ENCODE peak calls at places on chromosomes 11 and 22, in four cellular contexts. H is mesenchymal stem cell, I is mesendoderm, C is IMR-90. A is an unnamed sample.
A peak's percentile ranks its signal among the peaks of the same experiment; 100 is the strongest.

GRCh38 chr22:41532908-41533825 is 11.1 kb downstream of the POLR3H start:
- DNase-seq in H (peak; percentile 65), I (peak; percentile 82), C (peak; percentile 58), A (peak; percentile 50)

GRCh38 chr11:118705111-118705741 is 25.8 kb upstream of the TREH start:
- DNase-seq in I (no peak), C (no peak), H (no peak), A (no peak)

GRCh38 chr11:48062649-48063048 is 82.3 kb downstream of the PTPRJ start:
- DNase-seq in I (no peak), H (no peak), C (no peak), A (peak; percentile 79)

GRCh38 chr11:111098091-111098490 is 147.4 kb upstream of the POU2AF2 start:
- DNase-seq in H (no peak), I (no peak), C (no peak), A (no peak)

GRCh38 chr11:105392546-105392945 is 217.3 kb upstream of the GRIA4 start:
- DNase-seq in H (peak; percentile 13), C (peak; percentile 34), I (no peak), A (no peak)

GRCh38 chr11:117928818-117929567 is at the start of gene TMPRSS13:
- DNase-seq in C (no peak), I (peak; percentile 93), H (no peak), A (peak; percentile 90)

GRCh38 chr11:78795862-78796261 is 221.2 kb upstream of the NARS2 start:
- DNase-seq in I (no peak), C (no peak), H (no peak), A (no peak)

GRCh38 chr11:61516675-61517516 is 8.3 kb downstream of the LRRC10B start:
- DNase-seq in C (no peak), H (peak; percentile 50), I (peak; percentile 52), A (peak; percentile 47)

GRCh38 chr22:40326905-40327735 is 19.2 kb upstream of the ADSL start:
- DNase-seq in I (peak; percentile 78), H (peak; percentile 41), C (peak; percentile 67), A (no peak)

GRCh38 chr11:111733009-111733408 is 33.2 kb downstream of the PPP2R1B start:
- DNase-seq in I (no peak), H (peak; percentile 87), C (peak; percentile 91), A (no peak)

GRCh38 chr11:1640076-1640946 is 10.7 kb downstream of the KRTAP5-5 start:
- DNase-seq in I (peak; percentile 74), C (no peak), H (peak; percentile 26), A (peak; percentile 27)

GRCh38 chr11:16081756-16082531 is 274.4 kb downstream of the SOX6 start:
- DNase-seq in I (no peak), H (no peak), C (no peak), A (no peak)

GRCh38 chr22:20267441-20268288 is 453 bp downstream of the RTN4R start:
- DNase-seq in I (peak; percentile 20), H (no peak), C (no peak), A (peak; percentile 7)

GRCh38 chr22:44289429-44290171 is 23.2 kb downstream of the SHISAL1 start:
- DNase-seq in I (peak; percentile 69), H (peak; percentile 81), C (peak; percentile 49), A (no peak)

GRCh38 chr11:47960015-47960414 is 20.3 kb upstream of the PTPRJ start:
- DNase-seq in I (no peak), H (no peak), C (no peak), A (no peak)

GRCh38 chr22:31262369-31263133 is 29.7 kb downstream of the PIK3IP1 start:
- DNase-seq in H (no peak), I (no peak), C (no peak), A (no peak)

GRCh38 chr11:91158901-91159537 is 936.2 kb upstream of the CHORDC1 start:
- DNase-seq in C (peak; percentile 25), I (no peak), H (peak; percentile 4), A (peak; percentile 67)

DNA sequence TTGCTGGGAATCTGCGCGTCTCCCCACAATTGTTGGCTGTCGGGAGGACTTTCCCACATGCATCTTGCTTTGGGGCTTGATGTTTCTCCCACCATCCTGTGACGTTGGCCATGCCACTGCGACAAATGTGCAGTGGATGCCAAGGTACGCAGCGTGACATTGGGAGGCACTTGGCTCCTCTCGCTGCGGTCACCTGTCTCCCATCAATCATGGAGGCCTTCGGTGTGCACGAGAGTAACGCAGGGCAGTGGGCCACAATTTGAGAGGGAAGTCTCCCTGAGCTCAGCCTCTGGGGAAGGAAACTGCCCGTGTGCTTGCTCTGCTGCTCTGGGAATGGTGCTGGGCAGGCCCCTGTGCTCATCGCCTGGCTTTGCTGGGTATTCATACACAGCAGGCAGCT is 153.3 kb downstream of the ADAMTS15 start:
- DNase-seq in C (no peak), H (no peak), I (no peak), A (no peak)
- H2BK5ac ChIP-seq in C (peak overlapping the region; percentile 89), H (no peak overlapping the region), I (peak overlapping the region; percentile 1), A (no peak overlapping the region)

GRCh38 chr11:36591433-36591832 is 2.9 kb upstream of the IFTAP start:
- DNase-seq in H (no peak), C (no peak), I (no peak), A (no peak)
- H3K4me3 ChIP-seq in H (no peak overlapping the region), C (no peak overlapping the region), I (no peak overlapping the region), A (no peak overlapping the region)

GRCh38 chr11:554824-555499 is 5.6 kb downstream of the LMNTD2 start:
- DNase-seq in H (peak; percentile 30), I (peak; percentile 89), C (no peak), A (peak; percentile 57)

GRCh38 chr11:551596-551995 is 8.9 kb downstream of the LMNTD2 start:
- DNase-seq in H (no peak), I (no peak), C (no peak), A (no peak)

GRCh38 chr11:553949-554398 is 6.6 kb downstream of the LMNTD2 start:
- DNase-seq in I (no peak), H (no peak), C (no peak), A (no peak)

GRCh38 chr11:554428-554823 is 6.1 kb downstream of the LMNTD2 start:
- DNase-seq in I (no peak), C (no peak), H (no peak), A (no peak)

DNA sequence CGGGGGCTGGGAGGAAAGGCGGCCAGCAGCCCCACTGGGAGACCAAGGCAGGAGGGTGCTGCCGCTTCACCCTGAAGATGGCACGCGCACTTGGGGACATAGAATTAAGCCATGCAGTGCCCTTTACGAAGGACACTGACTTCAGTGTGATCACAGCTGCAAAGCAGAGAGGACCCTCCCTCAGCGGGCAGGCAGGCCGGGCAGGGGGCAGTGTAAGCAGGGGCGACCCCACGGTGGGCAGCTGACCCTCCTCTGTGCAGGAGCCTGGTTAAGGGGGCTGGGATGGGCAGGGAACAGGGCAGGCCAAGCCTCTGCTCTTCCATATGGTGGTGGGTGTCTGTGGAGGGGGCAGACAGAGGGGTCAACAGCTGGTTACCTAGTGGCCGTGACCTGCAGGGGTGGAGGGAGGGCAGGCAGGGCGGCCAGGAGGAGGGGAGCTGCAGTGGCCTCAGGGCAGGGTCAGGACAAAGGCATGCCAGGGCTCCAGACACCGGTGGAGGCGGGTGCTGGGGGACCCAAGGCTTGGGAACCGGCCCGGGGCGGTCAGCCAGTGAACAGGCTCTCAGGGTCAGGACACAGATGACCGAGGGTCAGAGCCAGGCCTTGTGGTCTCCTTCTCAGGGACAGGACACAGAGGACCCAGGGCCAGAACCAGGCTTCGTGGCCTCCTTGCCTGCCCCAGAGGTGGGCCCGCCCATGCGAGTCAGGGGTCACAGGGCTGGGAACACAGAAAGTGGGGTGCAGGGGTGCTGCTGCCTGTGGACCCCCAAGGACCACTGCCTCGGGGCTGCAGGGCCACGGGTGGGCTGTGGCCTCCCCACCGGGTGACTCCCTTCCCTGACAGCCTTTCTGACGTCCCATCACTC is 7.2 kb downstream of the LMNTD2 start:
- DNase-seq in H (no peak), C (no peak), I (no peak), A (no peak)
- H2BK5ac ChIP-seq in H (no peak overlapping the region), C (no peak overlapping the region), I (no peak overlapping the region), A (no peak overlapping the region)

DNA sequence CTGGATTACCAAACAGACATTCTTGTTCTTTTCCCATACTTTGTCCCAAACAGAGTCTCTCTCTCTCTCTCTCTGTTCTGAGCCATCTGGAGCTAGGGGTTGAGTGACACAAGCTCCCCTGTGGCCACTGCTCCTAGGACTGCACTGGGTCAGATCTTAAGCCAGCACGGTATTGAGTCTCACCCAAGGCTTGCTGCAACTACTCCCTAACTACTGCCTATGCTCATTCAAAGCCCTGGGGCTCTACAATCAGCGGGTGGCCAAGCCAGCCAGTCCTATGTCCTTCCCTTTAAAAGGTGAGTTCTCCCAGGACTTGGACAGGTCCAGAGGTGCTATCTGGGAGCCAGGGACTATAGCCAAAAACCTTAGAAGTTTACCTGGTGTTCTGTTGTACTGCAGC is 385.6 kb downstream of the CNTN5 start:
- DNase-seq in H (no peak), C (no peak), I (no peak), A (no peak)
- H3K4me3 ChIP-seq in H (no peak overlapping the region), C (no peak overlapping the region), I (no peak overlapping the region), A (no peak overlapping the region)

DNA sequence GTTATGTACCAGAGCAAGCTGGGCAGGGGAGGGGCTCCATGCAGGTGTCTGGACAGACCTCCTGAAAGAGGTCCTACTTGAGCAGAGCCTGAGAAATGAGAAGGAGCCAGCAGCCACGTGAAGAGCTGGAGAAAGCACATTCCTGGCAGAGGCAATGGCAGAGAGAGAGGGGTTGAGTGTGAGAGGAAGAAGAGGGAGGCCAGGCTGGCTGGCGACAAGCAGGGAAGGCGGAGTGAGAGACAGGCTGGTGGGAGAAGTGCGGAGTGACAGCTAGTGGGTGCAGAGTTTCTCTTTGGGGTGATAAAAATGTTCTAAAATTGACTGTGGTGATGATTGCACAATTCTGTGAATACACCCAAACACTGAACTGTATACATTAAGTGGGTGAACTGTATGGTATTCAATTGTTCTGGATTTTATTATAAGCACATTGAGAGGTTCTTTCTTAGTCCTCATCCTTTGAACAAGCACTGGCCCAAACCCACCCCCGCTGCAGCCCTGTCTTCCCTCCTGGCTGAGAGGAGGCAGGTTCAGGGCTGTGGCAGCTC is 29.4 kb downstream of the RPL27A start:
- DNase-seq in C (no peak), H (no peak), I (no peak), A (no peak)
- H2BK5ac ChIP-seq in C (peak overlapping the region; percentile 35), H (no peak overlapping the region), I (no peak overlapping the region), A (no peak overlapping the region)